ENCODE peak calls at places on chromosomes 6 and 20, in seven cellular contexts. S, M, C, Y, I, G and B are unnamed samples. For H3K9me3 and H3K27me3, the result is how much of the 10 kb centered on the place peaks cover.

GRCh38 chr20:31719644-31720485 is 2.8 kb downstream of the BCL2L1 start:
- DNase-seq in S (no peak), M (no peak), C (no peak), Y (no peak), I (no peak), G (no peak), B (no peak)

GRCh38 chr6:117615981-117616961 is 14.0 kb upstream of the GOPC start:
- DNase-seq in S (no peak), M (no peak), C (no peak), Y (no peak), I (peak), G (no peak), B (no peak)

GRCh38 chr6:110544472-110544871 is 68.1 kb upstream of the SLC22A16 start:
- DNase-seq in S (peak), M (no peak), C (no peak), Y (no peak), I (no peak), G (no peak), B (no peak)

GRCh38 chr6:10555625-10556309 is 34.6 kb downstream of the GCNT2 start:
- DNase-seq in S (no peak), M (no peak), C (no peak), Y (peak), I (peak), G (peak), B (no peak)

GRCh38 chr6:158226655-158227512 is 58.7 kb downstream of the GTF2H5 start:
- DNase-seq in S (peak), M (no peak), C (no peak), Y (no peak), I (no peak), G (no peak), B (no peak)

GRCh38 chr6:41092421-41093140 is 19.8 kb downstream of the NFYA start:
- DNase-seq in S (no peak), M (no peak), C (no peak), Y (no peak), I (peak), G (no peak), B (no peak)

GRCh38 chr6:11282875-11283274 is 50.4 kb upstream of the NEDD9 start:
- DNase-seq in S (no peak), M (no peak), C (no peak), Y (no peak), I (no peak), G (no peak), B (no peak)

GRCh38 chr6:147508871-147509608 is 550 bp downstream of the SAMD5 start:
- DNase-seq in S (peak), M (no peak), C (no peak), Y (no peak), I (no peak), G (peak), B (no peak)

GRCh38 chr20:50838707-50839385 is 44.0 kb downstream of the BCAS4 start:
- DNase-seq in S (no peak), M (no peak), C (no peak), Y (no peak), I (no peak), G (no peak), B (no peak)

GRCh38 chr20:59837623-59838394 is 95.6 kb downstream of the SYCP2 start:
- DNase-seq in S (no peak), M (no peak), C (no peak), Y (no peak), I (no peak), G (no peak), B (no peak)

GRCh38 chr6:25755496-25755895 is 954 bp downstream of the SLC17A4 start:
- DNase-seq in S (no peak), M (no peak), C (no peak), Y (no peak), I (no peak), G (no peak), B (no peak)

GRCh38 chr6:163793584-163793983 is 379.1 kb downstream of the QKI start:
- DNase-seq in S (no peak), M (no peak), C (no peak), Y (no peak), I (peak), G (no peak), B (no peak)

GRCh38 chr20:11054266-11055025 is 380.6 kb upstream of the JAG1 start:
- DNase-seq in S (no peak), M (no peak), C (no peak), Y (no peak), I (no peak), G (no peak), B (no peak)

GRCh38 chr20:52242237-52243230 is 51.0 kb upstream of the ZFP64 start:
- DNase-seq in S (no peak), M (no peak), C (peak), Y (no peak), I (peak), G (no peak), B (no peak)

DNA sequence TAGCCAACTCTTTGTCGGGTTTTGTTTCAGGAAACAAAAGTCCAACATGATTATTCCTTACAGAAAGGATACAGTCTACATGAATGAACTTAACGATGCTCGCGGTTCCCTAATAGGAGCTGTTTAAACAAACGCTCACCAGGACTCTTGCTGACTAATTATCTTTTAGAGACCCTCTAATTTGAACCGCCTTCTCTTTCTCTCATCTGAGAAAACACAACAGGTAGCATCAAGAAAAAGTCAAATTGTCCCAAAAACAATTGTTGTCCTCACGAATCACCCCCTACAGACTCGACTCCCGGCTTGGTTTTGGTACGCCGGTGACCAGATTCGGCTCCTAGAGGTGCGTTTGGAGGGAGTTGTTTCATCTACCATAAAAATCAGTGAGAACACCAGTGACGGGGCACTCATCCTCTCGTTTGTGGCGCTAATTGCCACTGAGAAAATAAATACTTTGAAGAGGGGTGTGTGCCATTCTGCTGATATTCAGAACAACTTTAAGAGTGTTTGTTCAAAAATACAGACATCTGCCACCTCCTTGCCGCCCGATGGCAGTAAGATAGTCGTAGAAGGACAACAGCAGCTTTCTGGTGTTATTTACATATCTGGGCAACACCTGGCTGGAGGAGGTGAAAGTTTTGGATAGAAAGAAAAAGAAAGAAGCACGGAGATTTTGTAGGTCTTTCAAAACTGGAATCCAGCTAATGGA is 1.1 kb upstream of the SIM1 start:
- DNase-seq in S (no peak), M (no peak), C (no peak), Y (no peak), I (no peak), G (no peak), B (no peak)
- H3K27ac ChIP-seq in S (no peak), M (no peak), C (no peak), Y (no peak), I (no peak), G (no peak), B (no peak)

DNA sequence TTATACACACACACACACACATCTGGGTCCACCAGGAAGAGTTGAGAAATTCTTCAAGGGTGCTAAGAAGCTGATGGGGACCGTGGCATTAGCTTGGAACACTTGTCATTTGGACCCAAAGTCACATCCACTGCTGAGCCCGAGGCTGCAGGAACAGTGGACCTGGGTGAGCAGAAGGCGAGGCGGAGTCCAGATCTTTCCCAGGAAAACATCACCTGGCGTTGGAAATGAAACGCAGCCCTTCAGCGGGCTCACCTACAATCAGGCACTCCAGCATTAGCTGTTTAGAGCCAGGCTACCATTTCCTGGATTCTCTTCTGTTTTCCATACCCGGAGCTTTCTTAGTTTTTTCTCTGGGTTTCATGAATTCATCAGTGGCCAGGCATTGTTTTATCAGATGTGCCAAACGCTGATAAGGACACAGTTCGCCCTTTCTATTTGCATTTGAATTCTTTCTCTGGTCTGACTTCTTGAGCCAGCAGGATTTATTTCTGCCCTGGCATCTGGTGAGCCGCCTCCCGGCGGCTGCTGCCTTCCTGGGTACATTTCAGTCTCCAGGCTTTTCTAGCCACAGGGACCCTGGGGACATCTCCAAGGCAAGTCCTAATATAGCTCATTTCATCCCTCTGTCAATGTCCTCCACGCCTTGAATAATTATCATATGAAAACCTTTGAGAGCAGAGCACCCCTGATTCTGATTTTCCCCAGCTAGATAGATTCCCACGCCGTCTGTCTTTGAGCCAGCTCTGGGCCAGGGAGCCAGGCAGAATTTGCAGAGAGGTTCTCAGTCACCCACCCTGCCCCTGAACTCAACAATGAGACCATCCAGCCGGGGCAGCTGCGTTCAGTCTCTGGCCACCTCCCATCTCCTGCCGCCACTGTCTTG is 170.9 kb downstream of the TTLL2 start:
- DNase-seq in S (no peak), M (no peak), C (no peak), Y (no peak), I (no peak), G (peak), B (no peak)
- H3K9me3 ChIP-seq in S (under half), M (under half), C (under half), Y (under half), I (under half), G (under half), B (under half)

GRCh38 chr6:27758471-27758870 is 153.7 kb downstream of the OR2B2 start:
- DNase-seq in S (no peak), M (no peak), C (no peak), Y (no peak), I (no peak), G (no peak), B (no peak)
- H3K27me3 ChIP-seq in S (under half), M (under half), C (under half), Y (half or more), I (under half), G (half or more), B (under half)

GRCh38 chr6:30913721-30914075 is 340 bp upstream of the VARS2 start:
- DNase-seq in S (no peak), M (no peak), C (no peak), Y (no peak), I (no peak), G (no peak), B (no peak)

GRCh38 chr6:30903236-30903635 is 4.8 kb upstream of the GTF2H4 start:
- DNase-seq in S (no peak), M (no peak), C (no peak), Y (no peak), I (no peak), G (no peak), B (no peak)

GRCh38 chr6:30907758-30908591 is at the start of gene GTF2H4:
- DNase-seq in S (peak), M (peak), C (peak), Y (peak), I (peak), G (peak), B (peak)

GRCh38 chr6:30912746-30913520 is 1.1 kb upstream of the VARS2 start:
- DNase-seq in S (no peak), M (no peak), C (no peak), Y (no peak), I (no peak), G (no peak), B (no peak)

GRCh38 chr6:30908700-30909099 is 693 bp downstream of the GTF2H4 start:
- DNase-seq in S (no peak), M (no peak), C (no peak), Y (no peak), I (no peak), G (no peak), B (no peak)
- H3K27ac ChIP-seq in S (no peak), M (peak), C (peak), Y (peak), I (no peak), G (no peak), B (no peak)

GRCh38 chr6:15419493-15419892 is 173.6 kb downstream of the JARID2 start:
- DNase-seq in S (no peak), M (no peak), C (no peak), Y (no peak), I (no peak), G (no peak), B (no peak)
- H3K9me3 ChIP-seq in S (under half), M (under half), C (under half), Y (under half), I (under half), G (under half), B (under half)

GRCh38 chr6:145809785-145810184 is 4.8 kb downstream of the FBXO30 start:
- DNase-seq in S (no peak), M (no peak), C (no peak), Y (no peak), I (peak), G (no peak), B (no peak)
- H3K27me3 ChIP-seq in S (under half), M (under half), C (under half), Y (under half), I (under half), G (under half), B (under half)

GRCh38 chr6:111994791-111995190 is 59.1 kb upstream of the CCN6 start:
- DNase-seq in S (no peak), M (no peak), C (no peak), Y (no peak), I (no peak), G (no peak), B (no peak)

GRCh38 chr6:111995409-111995808 is 58.5 kb upstream of the CCN6 start:
- DNase-seq in S (no peak), M (no peak), C (no peak), Y (no peak), I (no peak), G (no peak), B (no peak)

GRCh38 chr6:111993342-111993741 is 60.6 kb upstream of the CCN6 start:
- DNase-seq in S (no peak), M (no peak), C (no peak), Y (no peak), I (no peak), G (no peak), B (no peak)

GRCh38 chr6:111990214-111990613 is 63.7 kb upstream of the CCN6 start:
- DNase-seq in S (no peak), M (no peak), C (no peak), Y (no peak), I (no peak), G (no peak), B (no peak)

GRCh38 chr6:111992851-111993250 is 61.1 kb upstream of the CCN6 start:
- DNase-seq in S (no peak), M (no peak), C (peak), Y (no peak), I (no peak), G (no peak), B (no peak)
- H3K27ac ChIP-seq in S (no peak), M (no peak), C (no peak), Y (no peak), I (no peak), G (no peak), B (no peak)

GRCh38 chr6:168366473-168366872 is 46.9 kb upstream of the DACT2 start:
- DNase-seq in S (no peak), M (no peak), C (no peak), Y (peak), I (no peak), G (no peak), B (no peak)
- H3K9me3 ChIP-seq in S (under half), M (under half), C (under half), Y (under half), I (under half), G (under half), B (under half)